ENCODE peak calls at places on chromosomes 2 and 18, in four cellular contexts. Y is GM12878, S is HepG2, A is K562. X is an unnamed sample.
A peak's percentile ranks its signal among the peaks of the same experiment; 100 is the strongest.

GRCh38 chr2:42238644-42239288 is 69.6 kb downstream of the EML4 start:
- DNase-seq in Y (no peak), S (peak; percentile 53), A (no peak), X (no peak)

GRCh38 chr2:234289789-234290188 is 207.1 kb downstream of the ARL4C start:
- DNase-seq in Y (no peak), S (no peak), A (no peak), X (no peak)

GRCh38 chr2:190996338-190996946 is 17.5 kb downstream of the STAT1 start:
- DNase-seq in Y (no peak), S (peak; percentile 70), A (peak; percentile 67), X (peak; percentile 68)

GRCh38 chr2:82740527-82740926 is 1718.6 kb downstream of the SUCLG1 start:
- DNase-seq in Y (no peak), S (no peak), A (no peak), X (no peak)

GRCh38 chr2:10377052-10377746 is 70.9 kb downstream of the ODC1 start:
- DNase-seq in Y (no peak), S (no peak), A (no peak), X (no peak)

GRCh38 chr2:21015281-21015645 is 28.6 kb downstream of the APOB start:
- DNase-seq in Y (no peak), S (no peak), A (no peak), X (no peak)

GRCh38 chr2:142131016-142131714 is at the start of gene LRP1B:
- DNase-seq in Y (no peak), S (peak; percentile 37), A (no peak), X (peak; percentile 46)

GRCh38 chr2:184558713-184559464 is 39.4 kb upstream of the ZNF804A start:
- DNase-seq in Y (no peak), S (no peak), A (no peak), X (no peak)

GRCh38 chr2:157677941-157678340 is 49.3 kb upstream of the ACVR1C start:
- DNase-seq in Y (no peak), S (no peak), A (no peak), X (no peak)

GRCh38 chr2:215460682-215461081 is 24.8 kb upstream of the FN1 start:
- DNase-seq in Y (no peak), S (peak; percentile 89), A (no peak), X (no peak)

GRCh38 chr2:204931562-204931961 is 386.3 kb downstream of the PARD3B start:
- DNase-seq in Y (no peak), S (no peak), A (no peak), X (no peak)

GRCh38 chr18:70382992-70383717 is 94.3 kb downstream of the SOCS6 start:
- DNase-seq in Y (no peak), S (no peak), A (no peak), X (no peak)

GRCh38 chr18:21359746-21360145 is 117.7 kb downstream of the GREB1L start:
- DNase-seq in Y (no peak), S (no peak), A (no peak), X (no peak)

GRCh38 chr2:101900375-101900774 is 91.4 kb upstream of the IL1R2 start:
- DNase-seq in Y (peak; percentile 71), S (no peak), A (no peak), X (no peak)
- TF ChIP-seq SP1 in Y (no peak), S (no peak), A (no peak), X (no peak)

GRCh38 chr2:18384242-18384641 is 176.2 kb downstream of the RDH14 start:
- DNase-seq in Y (no peak), S (no peak), A (no peak), X (no peak)

DNA sequence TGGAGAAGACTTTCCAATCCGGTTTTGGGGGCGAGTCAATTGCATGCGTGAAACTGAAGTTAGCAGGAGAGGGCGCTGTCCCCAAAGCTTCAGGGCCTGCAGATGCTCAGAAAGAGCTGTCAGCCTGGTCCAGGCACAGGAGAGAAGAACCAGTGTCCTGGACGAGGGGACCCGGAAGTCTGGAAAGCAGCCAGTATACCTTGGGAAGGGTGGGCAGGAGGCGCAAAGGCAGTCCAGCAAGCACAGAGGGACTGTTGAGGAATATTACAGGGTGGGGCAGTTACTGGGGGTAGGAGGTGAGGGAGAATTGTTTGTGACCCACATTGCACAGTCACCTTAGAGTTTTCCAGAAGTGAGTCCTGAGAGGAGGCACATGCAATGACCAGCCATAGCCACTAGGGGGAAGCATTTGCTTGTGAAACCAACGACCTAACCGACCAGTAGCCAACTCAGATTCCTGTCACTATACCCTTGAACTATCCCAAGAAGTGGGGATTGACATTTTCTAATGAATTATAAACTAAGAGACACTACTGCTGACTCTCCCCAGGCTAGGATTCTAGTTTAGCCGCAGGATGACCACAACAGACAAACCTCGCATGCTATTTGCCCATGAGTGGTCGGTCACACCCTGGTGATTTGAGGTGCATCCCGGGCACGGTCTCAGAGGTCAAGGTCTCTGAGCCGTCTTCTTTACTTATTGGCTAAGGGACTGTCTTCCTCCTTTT is 172.8 kb downstream of the RDH14 start:
- DNase-seq in Y (peak; percentile 23), S (peak; percentile 71), A (peak; percentile 52), X (peak; percentile 63)
- TF ChIP-seq FOXK2 in Y (no peak), S (no peak), A (no peak), X (no peak)

DNA sequence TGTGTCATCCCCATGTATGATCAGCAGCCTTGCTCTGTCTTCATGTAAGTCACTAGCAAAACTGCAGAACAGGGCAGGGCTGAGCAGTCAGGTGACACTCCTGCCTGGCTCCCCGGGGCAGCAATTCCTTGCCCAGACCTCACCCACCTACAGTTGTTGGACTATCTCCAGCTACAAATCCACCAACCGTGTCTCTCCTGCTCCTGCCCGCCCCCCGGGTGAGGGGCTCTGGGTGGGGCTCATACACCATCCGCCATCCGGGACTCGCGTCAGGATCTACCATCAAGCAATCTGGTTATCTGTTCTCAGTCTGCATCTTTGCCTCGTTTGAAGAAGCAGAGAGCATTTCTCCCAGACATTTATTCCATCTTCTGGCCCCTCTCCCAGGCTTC is 13.5 kb upstream of the GLI2 start:
- DNase-seq in Y (no peak), S (no peak), A (no peak), X (no peak)
- TF ChIP-seq FOXM1 in Y (no peak), S (no peak), A (no peak), X (no peak)

DNA sequence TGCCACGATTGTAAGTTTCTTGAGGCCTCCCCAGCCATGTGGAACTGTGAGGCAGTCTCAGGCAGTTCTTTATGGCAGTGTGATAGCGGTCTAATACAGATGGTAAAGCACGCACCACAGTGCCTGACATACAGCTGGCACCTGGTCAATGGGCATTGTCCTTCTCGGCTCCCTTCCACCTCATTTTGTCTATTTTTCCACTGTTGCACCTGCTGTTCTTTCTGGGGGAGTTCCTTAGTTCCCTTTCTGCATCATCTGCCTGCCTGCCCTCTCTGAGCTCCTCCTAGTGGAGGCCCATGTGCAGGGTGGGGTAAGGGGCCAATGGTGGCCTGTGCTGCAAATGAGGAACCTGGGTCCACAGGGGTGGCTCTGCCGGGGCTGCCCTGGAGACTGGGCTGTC is 157.6 kb downstream of the LPIN1 start:
- DNase-seq in Y (no peak), S (no peak), A (peak; percentile 38), X (no peak)
- TF ChIP-seq SP1 in Y (no peak), S (no peak), A (no peak), X (no peak)

GRCh38 chr2:201472411-201472810 is 20.9 kb downstream of the STRADB start:
- DNase-seq in Y (no peak), S (no peak), A (no peak), X (no peak)
- TF ChIP-seq FOXK2 in Y (no peak), S (no peak), A (no peak), X (no peak)

GRCh38 chr2:166163775-166164174 is 36.0 kb upstream of the SCN1A start:
- DNase-seq in Y (no peak), S (peak; percentile 76), A (no peak), X (no peak)

GRCh38 chr2:166156985-166157490 is 29.2 kb upstream of the SCN1A start:
- DNase-seq in Y (no peak), S (peak; percentile 74), A (no peak), X (no peak)

GRCh38 chr2:166157578-166157977 is 29.8 kb upstream of the SCN1A start:
- DNase-seq in Y (no peak), S (no peak), A (no peak), X (no peak)

GRCh38 chr2:166154685-166155091 is 26.9 kb upstream of the SCN1A start:
- DNase-seq in Y (no peak), S (peak; percentile 94), A (no peak), X (no peak)

DNA sequence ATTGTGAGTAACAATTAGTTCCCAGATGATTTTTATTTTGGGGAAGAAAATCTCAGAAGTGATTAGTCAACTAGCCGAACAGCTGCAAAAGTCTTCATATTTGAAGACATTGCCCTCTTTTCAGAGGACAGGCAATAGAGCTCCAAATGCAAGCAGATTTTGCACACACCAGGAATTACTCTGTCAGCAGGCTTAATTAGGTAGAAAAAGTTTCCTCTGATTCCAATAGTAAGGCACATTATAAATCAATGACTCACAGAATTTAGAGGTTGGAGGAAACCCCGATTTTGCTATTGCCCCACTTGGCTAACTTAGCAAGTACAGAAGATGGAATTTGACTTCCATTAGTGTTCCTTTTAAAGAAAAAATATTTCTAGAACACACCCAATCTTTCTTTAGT is 30.7 kb upstream of the SCN1A start:
- DNase-seq in Y (no peak), S (no peak), A (no peak), X (no peak)
- TF ChIP-seq FOXM1 in Y (no peak), S (no peak), A (no peak), X (no peak)

GRCh38 chr2:160387558-160388262 is 105.9 kb downstream of the RBMS1 start:
- DNase-seq in Y (no peak), S (no peak), A (no peak), X (no peak)
- TF ChIP-seq SP1 in Y (no peak), S (no peak), A (no peak), X (no peak)

GRCh38 chr2:16626997-16627605 is 38.5 kb downstream of the CYRIA start:
- DNase-seq in Y (no peak), S (no peak), A (no peak), X (no peak)

GRCh38 chr2:16628316-16628715 is 37.3 kb downstream of the CYRIA start:
- DNase-seq in Y (no peak), S (no peak), A (no peak), X (no peak)

GRCh38 chr2:16625201-16625729 is 40.4 kb downstream of the CYRIA start:
- DNase-seq in Y (no peak), S (no peak), A (peak; percentile 29), X (no peak)

GRCh38 chr2:16625759-16626158 is 39.9 kb downstream of the CYRIA start:
- DNase-seq in Y (peak; percentile 24), S (no peak), A (no peak), X (no peak)

DNA sequence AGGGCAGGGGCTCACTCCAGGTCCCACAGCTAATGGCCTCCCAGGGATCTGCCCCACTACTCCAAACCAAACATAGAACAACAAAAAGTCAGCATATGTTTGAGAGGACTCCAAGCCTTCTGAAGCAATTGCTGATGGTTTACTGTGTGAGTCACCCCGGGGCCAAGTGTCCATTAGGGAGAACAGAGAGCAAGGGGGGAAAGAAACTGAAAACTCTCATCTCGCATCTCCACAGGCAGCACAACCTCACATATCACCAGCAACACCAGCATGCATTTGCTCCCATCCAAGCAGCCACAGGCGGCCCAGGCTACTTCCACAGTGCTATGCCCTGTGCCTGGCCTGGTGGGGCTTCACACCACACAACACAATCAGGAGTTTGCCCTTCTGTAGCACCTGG is 39.1 kb downstream of the CYRIA start:
- DNase-seq in Y (no peak), S (no peak), A (no peak), X (no peak)
- TF ChIP-seq FOXK2 in Y (no peak), S (no peak), A (no peak), X (no peak)

GRCh38 chr2:195961873-195962272 is 106.8 kb downstream of the DNAH7 start:
- DNase-seq in Y (peak; percentile 23), S (no peak), A (no peak), X (no peak)

GRCh38 chr2:195967336-195967735 is 101.3 kb downstream of the DNAH7 start:
- DNase-seq in Y (no peak), S (no peak), A (no peak), X (no peak)
- TF ChIP-seq FOXM1 in Y (no peak), S (no peak), A (no peak), X (no peak)

X was measured in HEK293T.